ENCODE peak calls at places on chromosome 7, in seven cellular contexts. D is dorsolateral prefrontal cortex, T is non-pigmented ciliary epithelial cell, K is activated B cell treated with CpG ODN at 0.5 μM for 24 hours, R is left lung, H is PC-9, I is A172. V is an unnamed sample.

GRCh38 chr7:121195859-121196588 is 132.8 kb upstream of the WNT16 start:
- DNase-seq in R (no peak), D (no peak), K (no peak), I (no peak), T (no peak), H (no peak), V (no peak)

GRCh38 chr7:2114052-2114451 is 118.7 kb downstream of the MAD1L1 start:
- DNase-seq in I (peak; percentile 81), K (no peak), T (no peak), D (no peak), H (no peak), R (no peak), V (peak; percentile 74)

GRCh38 chr7:2934984-2935740 is 91.1 kb upstream of the GNA12 start:
- DNase-seq in K (no peak), T (no peak), I (peak; percentile 11), R (peak; percentile 18), H (no peak), D (peak; percentile 30), V (no peak)

GRCh38 chr7:73391396-73391795 is 42.2 kb upstream of the FZD9 start:
- DNase-seq in K (no peak), H (no peak), T (no peak), D (no peak), I (no peak), R (no peak), V (no peak)

GRCh38 chr7:22121702-22122474 is 176.2 kb upstream of the CDCA7L start:
- DNase-seq in K (no peak), I (no peak), R (no peak), T (no peak), H (no peak), D (no peak), V (no peak)

GRCh38 chr7:2011266-2012043 is 221.3 kb downstream of the MAD1L1 start:
- DNase-seq in R (peak; percentile 28), I (no peak), H (no peak), D (no peak), T (no peak), K (no peak), V (no peak)

GRCh38 chr7:90574136-90574819 is 21.8 kb upstream of the CDK14 start:
- DNase-seq in I (no peak), H (no peak), T (no peak), D (no peak), R (no peak), K (no peak), V (no peak)

GRCh38 chr7:59986-60675 is 132.2 kb upstream of the FAM20C start:
- DNase-seq in H (no peak), K (no peak), I (no peak), R (no peak), T (no peak), D (peak; percentile 30), V (no peak)

GRCh38 chr7:90391488-90391887 is 11.8 kb upstream of the CLDN12 start:
- DNase-seq in K (no peak), T (no peak), I (no peak), H (no peak), D (no peak), R (no peak), V (no peak)

GRCh38 chr7:82805527-82805960 is 357.1 kb downstream of the PCLO start:
- DNase-seq in I (peak; percentile 97), D (no peak), H (peak; percentile 30), T (peak; percentile 88), K (no peak), R (no peak), V (peak; percentile 61)

GRCh38 chr7:28405662-28406061 is 6.7 kb upstream of the CREB5 start:
- DNase-seq in T (peak; percentile 73), D (no peak), I (peak; percentile 88), R (no peak), K (no peak), H (no peak), V (no peak)

GRCh38 chr7:142795339-142795863 is 24.6 kb downstream of the PRSS2 start:
- DNase-seq in D (no peak), K (no peak), T (no peak), I (peak; percentile 35), R (no peak), H (peak; percentile 84), V (no peak)

GRCh38 chr7:127996253-127997071 is 34.8 kb downstream of the LRRC4 start:
- DNase-seq in D (no peak), T (no peak), R (no peak), I (no peak), H (no peak), K (no peak), V (peak; percentile 12)

GRCh38 chr7:27179503-27180430 is 5.3 kb downstream of the HOXA11 start:
- DNase-seq in H (peak; percentile 62), R (peak; percentile 55), D (no peak), T (no peak), K (peak; percentile 29), I (no peak), V (peak; percentile 86)

GRCh38 chr7:37943905-37944736 is 23.7 kb downstream of the EPDR1 start:
- DNase-seq in H (no peak), I (no peak), R (no peak), D (no peak), K (no peak), T (no peak), V (no peak)

GRCh38 chr7:20607216-20607615 is 8.3 kb upstream of the ABCB5 start:
- DNase-seq in T (no peak), D (no peak), I (no peak), R (no peak), K (no peak), H (no peak), V (no peak)

GRCh38 chr7:121113288-121113687 is 124.8 kb downstream of the CPED1 start:
- DNase-seq in I (peak; percentile 25), R (no peak), H (no peak), D (no peak), T (no peak), K (no peak), V (no peak)

GRCh38 chr7:117659453-117660086 is 179.7 kb downstream of the CFTR start:
- DNase-seq in H (no peak), T (no peak), R (no peak), I (no peak), K (no peak), D (no peak), V (no peak)

GRCh38 chr7:35758421-35758820 is 42.4 kb upstream of the SEPTIN7 start:
- DNase-seq in I (no peak), R (no peak), T (no peak), H (no peak), D (no peak), K (no peak), V (no peak)

GRCh38 chr7:135774284-135774683 is 25.7 kb upstream of the FAM180A start:
- DNase-seq in K (no peak), R (no peak), D (no peak), H (peak; percentile 54), T (peak; percentile 71), I (peak; percentile 54), V (peak; percentile 24)

GRCh38 chr7:49791089-49791741 is 17.8 kb downstream of the VWC2 start:
- DNase-seq in H (no peak), K (no peak), I (no peak), T (no peak), D (no peak), R (no peak), V (no peak)

GRCh38 chr7:66771795-66772194 is 31.3 kb downstream of the RABGEF1 start:
- DNase-seq in R (no peak), T (no peak), K (no peak), I (no peak), H (no peak), D (peak; percentile 54), V (no peak)

GRCh38 chr7:88354999-88355398 is 48.3 kb upstream of the STEAP4 start:
- DNase-seq in T (no peak), K (no peak), R (no peak), H (no peak), I (no peak), D (no peak), V (no peak)

GRCh38 chr7:25752967-25753791 is 398.8 kb upstream of the NFE2L3 start:
- DNase-seq in T (no peak), I (no peak), H (no peak), D (no peak), K (no peak), R (no peak), V (no peak)

GRCh38 chr7:102079140-102080002 is 207.3 kb upstream of the SH2B2 start:
- DNase-seq in I (peak; percentile 47), R (no peak), D (no peak), K (no peak), H (no peak), T (no peak), V (no peak)

GRCh38 chr7:106420741-106421140 is 136.0 kb upstream of the NAMPT start:
- DNase-seq in T (no peak), D (no peak), H (no peak), I (no peak), R (no peak), K (no peak), V (no peak)

GRCh38 chr7:129311429-129311828 is 86.6 kb downstream of the AHCYL2 start:
- DNase-seq in H (no peak), K (no peak), I (no peak), R (no peak), T (no peak), D (no peak), V (no peak)

GRCh38 chr7:36287371-36288241 is 102.1 kb upstream of the ANLN start:
- DNase-seq in T (no peak), K (no peak), I (peak; percentile 29), D (no peak), R (no peak), H (peak; percentile 51), V (no peak)

GRCh38 chr7:113809591-113809990 is 109.2 kb downstream of the PPP1R3A start:
- DNase-seq in R (no peak), D (no peak), H (no peak), T (no peak), I (no peak), K (no peak), V (no peak)

GRCh38 chr7:157729566-157729965 is 392.8 kb downstream of the DNAJB6 start:
- DNase-seq in R (no peak), D (no peak), K (no peak), T (no peak), I (no peak), H (no peak), V (no peak)